ENCODE peak calls at places on chromosomes 4 and X, in six cellular contexts. L is ovary, E is H1, D is H9, I is GM23338, P is upper lobe of right lung. N is an unnamed sample.
A peak's percentile ranks its signal among the peaks of the same experiment; 100 is the strongest.

GRCh38 chr4:41177016-41177415 is 37.3 kb downstream of the APBB2 start:
- DNase-seq in P (no peak), D (no peak), I (no peak), L (no peak), E (no peak), N (no peak)

GRCh38 chr4:139861471-139861870 is 195.9 kb downstream of the MGST2 start:
- DNase-seq in D (no peak), L (no peak), I (no peak), P (no peak), E (no peak), N (no peak)

GRCh38 chr4:61041527-61041926 is 158.6 kb upstream of the ADGRL3 start:
- DNase-seq in P (no peak), I (no peak), D (no peak), L (no peak), E (no peak), N (no peak)

GRCh38 chr4:86981789-86982188 is 47.0 kb downstream of the AFF1 start:
- DNase-seq in L (no peak), P (no peak), E (no peak), D (no peak), I (no peak), N (peak; percentile 28)

GRCh38 chr4:158025131-158025530 is 147.7 kb downstream of the GASK1B start:
- DNase-seq in L (no peak), I (no peak), P (no peak), D (no peak), E (no peak), N (no peak)

GRCh38 chr4:185778307-185778706 is 33.7 kb downstream of the SORBS2 start:
- DNase-seq in E (no peak), D (no peak), P (no peak), L (no peak), I (no peak), N (no peak)

GRCh38 chr4:5524900-5525299 is 183.5 kb downstream of the EVC2 start:
- DNase-seq in E (no peak), P (no peak), I (peak; percentile 8), D (no peak), L (no peak), N (peak; percentile 46)

GRCh38 chr4:23902203-23902602 is 12.4 kb upstream of the PPARGC1A start:
- DNase-seq in I (peak; percentile 7), P (no peak), L (no peak), D (no peak), E (no peak), N (no peak)

GRCh38 chrX:71543316-71543715 is 10.4 kb downstream of the OGT start:
- DNase-seq in E (no peak), I (no peak), D (no peak), P (no peak), L (no peak), N (no peak)

GRCh38 chr4:114282937-114283336 is 303.5 kb upstream of the ARSJ start:
- DNase-seq in P (no peak), E (no peak), L (no peak), D (no peak), I (no peak), N (no peak)

GRCh38 chrX:131841496-131842410 is 181.3 kb upstream of the STK26 start:
- DNase-seq in E (peak; percentile 49), L (no peak), P (no peak), I (peak; percentile 79), D (peak; percentile 68), N (peak; percentile 26)

GRCh38 chr4:127124919-127125318 is 507.8 kb upstream of the INTU start:
- DNase-seq in I (peak; percentile 30), D (no peak), L (no peak), P (no peak), E (no peak), N (no peak)

GRCh38 chr4:2280531-2281300 is 18.8 kb upstream of the MXD4 start:
- DNase-seq in L (no peak), D (no peak), E (no peak), I (no peak), P (no peak), N (no peak)

GRCh38 chrX:103183912-103184311 is 31.0 kb upstream of the BEX4 start:
- DNase-seq in D (peak; percentile 36), P (no peak), E (no peak), I (peak; percentile 53), L (no peak), N (no peak)

GRCh38 chrX:92351531-92351930 is 572.4 kb downstream of the PCDH11X start:
- DNase-seq in D (no peak), E (no peak), L (no peak), P (no peak), I (no peak), N (no peak)

GRCh38 chr4:100581337-100581736 is 63.5 kb upstream of the EMCN start:
- DNase-seq in E (no peak), L (no peak), P (no peak), I (no peak), D (no peak), N (no peak)

GRCh38 chrX:37745835-37746234 is 34.0 kb upstream of the CYBB start:
- DNase-seq in I (no peak), E (no peak), D (no peak), P (no peak), L (no peak), N (no peak)

GRCh38 chr4:68895561-68896198 is 55.9 kb downstream of the UGT2A3 start:
- DNase-seq in I (no peak), P (no peak), L (no peak), D (no peak), E (no peak), N (no peak)

GRCh38 chrX:45009371-45010000 is 136.5 kb downstream of the KDM6A start:
- DNase-seq in P (no peak), L (no peak), E (no peak), I (no peak), D (no peak), N (peak; percentile 57)

GRCh38 chrX:104342065-104342464 is 87.3 kb upstream of the ESX1 start:
- DNase-seq in I (no peak), L (no peak), E (no peak), P (no peak), D (no peak), N (no peak)

GRCh38 chr4:166415749-166416148 is 542.7 kb downstream of the TLL1 start:
- DNase-seq in P (no peak), L (no peak), I (no peak), E (no peak), D (no peak), N (no peak)

GRCh38 chr4:112523008-112523440 is 7.0 kb upstream of the NEUROG2 start:
- DNase-seq in E (peak; percentile 82), P (no peak), L (no peak), D (peak; percentile 85), I (peak; percentile 81), N (no peak)

GRCh38 chr4:77002321-77002720 is 52.8 kb downstream of the SEPTIN11 start:
- DNase-seq in I (no peak), P (no peak), D (no peak), L (no peak), E (no peak), N (no peak)

GRCh38 chrX:63784902-63785692 is at the start of gene ARHGEF9:
- DNase-seq in D (peak; percentile 72), P (no peak), L (peak; percentile 46), E (peak; percentile 71), I (peak; percentile 76), N (peak; percentile 39)

GRCh38 chr4:125350736-125351135 is 36.0 kb downstream of the FAT4 start:
- DNase-seq in P (no peak), L (no peak), I (no peak), E (no peak), D (no peak), N (no peak)

GRCh38 chr4:96916731-96917130 is 1076.8 kb downstream of the PDHA2 start:
- DNase-seq in E (no peak), D (peak; percentile 38), L (no peak), I (peak; percentile 44), P (no peak), N (no peak)

GRCh38 chrX:13432776-13433605 is 113.1 kb upstream of the ATXN3L start:
- DNase-seq in E (no peak), P (no peak), I (no peak), D (no peak), L (no peak), N (no peak)

GRCh38 chr4:112370466-112370865 is 73.3 kb downstream of the ALPK1 start:
- DNase-seq in I (no peak), E (no peak), L (no peak), P (no peak), D (no peak), N (no peak)

GRCh38 chr4:78613522-78614311 is 62.1 kb downstream of the ANXA3 start:
- DNase-seq in L (no peak), I (no peak), E (no peak), D (no peak), P (no peak), N (no peak)

GRCh38 chr4:180197471-180197870 is 2045.7 kb upstream of the TENM3 start:
- DNase-seq in L (no peak), I (peak; percentile 8), P (no peak), E (no peak), D (no peak), N (no peak)

GRCh38 chr4:59247032-59247431 is 1953.1 kb upstream of the ADGRL3 start:
- DNase-seq in P (no peak), E (no peak), D (no peak), L (no peak), I (peak; percentile 5), N (no peak)

DNA sequence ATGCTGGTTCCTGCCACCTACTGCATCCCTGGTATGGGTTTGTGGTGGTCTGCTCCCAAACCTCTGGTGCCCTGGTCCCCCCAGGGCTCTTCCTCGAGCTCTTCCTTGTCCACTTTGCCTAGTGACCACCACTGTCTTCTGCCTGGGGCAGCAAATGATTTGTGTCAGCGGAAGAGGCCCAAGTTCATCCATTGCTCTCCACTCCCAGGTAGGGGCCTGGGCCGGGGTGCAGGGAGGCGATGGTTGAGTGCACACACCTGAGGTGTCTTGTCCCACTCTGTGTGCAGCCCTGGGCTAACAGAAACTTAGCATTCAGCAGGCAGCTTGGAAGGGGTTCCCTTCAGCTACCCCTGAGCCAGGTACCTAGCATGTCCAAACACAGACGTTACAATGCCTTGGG is 75.6 kb upstream of the SOX3 start:
- DNase-seq in E (no peak), L (no peak), D (no peak), I (no peak), P (no peak), N (no peak)
- H3K27ac ChIP-seq in E (no peak overlapping the region), L (no peak overlapping the region), D (no peak overlapping the region), I (no peak overlapping the region), P (no peak overlapping the region), N (no peak overlapping the region)

GRCh38 chr4:56906534-56906933 is 1.2 kb upstream of the REST start:
- DNase-seq in P (no peak), E (no peak), I (peak; percentile 33), L (no peak), D (no peak), N (no peak)
- H3K4me1 ChIP-seq in P (peaks cover 22% of the 10 kb centered on the region), E (peaks cover 18% of the 10 kb centered on the region), I (peaks cover 49% of the 10 kb centered on the region), L (peaks cover 6% of the 10 kb centered on the region), D (peaks cover 6% of the 10 kb centered on the region), N (no peaks in the 10 kb centered on the region)

GRCh38 chrX:41010188-41010846 is 74.9 kb upstream of the USP9X start:
- DNase-seq in P (peak; percentile 79), D (peak; percentile 85), I (peak; percentile 60), E (peak; percentile 52), L (peak; percentile 78), N (peak; percentile 93)
- TF ChIP-seq CTCF in P (no peak), D (peak; percentile 48), I (peak; percentile 32), E (peak; percentile 13), L (no peak), N (peak; percentile 31)

GRCh38 chrX:139078342-139078741 is 366.8 kb upstream of the FGF13 start:
- DNase-seq in D (no peak), P (no peak), E (no peak), L (no peak), I (no peak), N (no peak)
- H3K27ac ChIP-seq in D (no peak overlapping the region), P (no peak overlapping the region), E (no peak overlapping the region), L (no peak overlapping the region), I (no peak overlapping the region), N (no peak overlapping the region)